ENCODE peak calls at places on chromosomes 13 and 19, in nine cellular contexts. L is activated CD4-positive, alpha-beta T cell treated with anti-CD3 and anti-CD28 coated beads for 24 hours; D is choroid plexus epithelial cell; C is RCC 7860; Z is HT-29; U is GF-D8; R is NCI-H2107; W is small intestine; N is transverse colon. H is an unnamed sample.

GRCh38 chr13:78137404-78138142 is 218.9 kb upstream of the EDNRB start:
- DNase-seq in L (no peak), D (peak), C (peak), Z (peak), U (peak), R (peak), W (peak), N (no peak), H (no peak)

GRCh38 chr13:73338389-73338788 is 279.6 kb downstream of the KLF5 start:
- DNase-seq in L (no peak), D (peak), C (no peak), Z (no peak), U (no peak), R (no peak), W (no peak), N (no peak), H (no peak)

GRCh38 chr19:4035582-4035981 is 28.0 kb downstream of the PIAS4 start:
- DNase-seq in L (no peak), D (no peak), C (no peak), Z (no peak), U (no peak), R (no peak), W (no peak), N (no peak), H (no peak)

GRCh38 chr19:5480427-5480836 is 25.2 kb downstream of the ZNRF4 start:
- DNase-seq in L (peak), D (peak), C (no peak), Z (peak), U (no peak), R (no peak), W (peak), N (peak), H (no peak)

GRCh38 chr19:42528354-42529247 is at the start of gene CEACAM1:
- DNase-seq in L (peak), D (peak), C (no peak), Z (peak), U (no peak), R (peak), W (peak), N (peak), H (no peak)

GRCh38 chr13:61383101-61383500 is 32.5 kb downstream of the PCDH20 start:
- DNase-seq in L (no peak), D (no peak), C (no peak), Z (no peak), U (no peak), R (no peak), W (no peak), N (no peak), H (no peak)

GRCh38 chr19:7013678-7014077 is 7.6 kb downstream of the MBD3L2B start:
- DNase-seq in L (no peak), D (peak), C (peak), Z (no peak), U (peak), R (no peak), W (no peak), N (no peak), H (no peak)

GRCh38 chr13:39788097-39788496 is 132.6 kb downstream of the COG6 start:
- DNase-seq in L (no peak), D (no peak), C (no peak), Z (no peak), U (no peak), R (no peak), W (no peak), N (no peak), H (no peak)

GRCh38 chr19:3720533-3720917 is 12.3 kb downstream of the TJP3 start:
- DNase-seq in L (no peak), D (no peak), C (no peak), Z (peak), U (no peak), R (no peak), W (peak), N (peak), H (no peak)

GRCh38 chr13:21297452-21297851 is 121.0 kb downstream of the MRPL57 start:
- DNase-seq in L (no peak), D (peak), C (no peak), Z (no peak), U (no peak), R (no peak), W (no peak), N (no peak), H (no peak)

GRCh38 chr19:43781630-43782310 is 997 bp upstream of the KCNN4 start:
- DNase-seq in L (no peak), D (no peak), C (no peak), Z (no peak), U (no peak), R (no peak), W (no peak), N (no peak), H (no peak)

GRCh38 chr13:86581711-86582110 is 782.5 kb upstream of the SLITRK6 start:
- DNase-seq in L (no peak), D (peak), C (peak), Z (no peak), U (no peak), R (no peak), W (no peak), N (no peak), H (no peak)

GRCh38 chr13:110775576-110775975 is 62.1 kb downstream of the ING1 start:
- DNase-seq in L (no peak), D (no peak), C (no peak), Z (no peak), U (no peak), R (no peak), W (no peak), N (no peak), H (no peak)

GRCh38 chr13:39879286-39880035 is 224.0 kb downstream of the COG6 start:
- DNase-seq in L (no peak), D (no peak), C (no peak), Z (no peak), U (no peak), R (no peak), W (no peak), N (no peak), H (no peak)

GRCh38 chr13:99432637-99433542 is 68.4 kb upstream of the TM9SF2 start:
- DNase-seq in L (peak), D (peak), C (peak), Z (peak), U (no peak), R (no peak), W (peak), N (peak), H (peak)

GRCh38 chr13:30880151-30880551 is 25.9 kb upstream of the MEDAG start:
- DNase-seq in L (no peak), D (peak), C (no peak), Z (no peak), U (no peak), R (no peak), W (no peak), N (no peak), H (no peak)

GRCh38 chr19:43148233-43148632 is 38.1 kb downstream of the PSG5 start:
- DNase-seq in L (no peak), D (peak), C (peak), Z (no peak), U (no peak), R (no peak), W (no peak), N (no peak), H (no peak)

GRCh38 chr19:3880471-3881271 is at the start of gene ATCAY:
- DNase-seq in L (no peak), D (no peak), C (no peak), Z (no peak), U (no peak), R (peak), W (no peak), N (no peak), H (no peak)

GRCh38 chr13:41821195-41821594 is 139.7 kb downstream of the VWA8 start:
- DNase-seq in L (no peak), D (no peak), C (no peak), Z (no peak), U (no peak), R (no peak), W (no peak), N (no peak), H (no peak)

GRCh38 chr19:5001547-5002131 is 32.7 kb downstream of the KDM4B start:
- DNase-seq in L (peak), D (peak), C (no peak), Z (peak), U (peak), R (no peak), W (peak), N (no peak), H (peak)

GRCh38 chr19:55473613-55474012 is 2.8 kb upstream of the ZNF628 start:
- DNase-seq in L (no peak), D (peak), C (peak), Z (peak), U (no peak), R (no peak), W (no peak), N (no peak), H (no peak)

GRCh38 chr13:110195547-110196485 is 111.1 kb downstream of the COL4A1 start:
- DNase-seq in L (no peak), D (peak), C (no peak), Z (no peak), U (no peak), R (no peak), W (no peak), N (no peak), H (no peak)

GRCh38 chr19:2726904-2727639 is 5.9 kb upstream of the DIRAS1 start:
- DNase-seq in L (no peak), D (no peak), C (no peak), Z (no peak), U (no peak), R (no peak), W (no peak), N (peak), H (no peak)

GRCh38 chr19:3296034-3296433 is 70.3 kb upstream of the NFIC start:
- DNase-seq in L (no peak), D (no peak), C (no peak), Z (no peak), U (no peak), R (no peak), W (no peak), N (no peak), H (no peak)

GRCh38 chr19:53004242-53004641 is 9.5 kb upstream of the ERVV-1 start:
- DNase-seq in L (no peak), D (no peak), C (no peak), Z (no peak), U (no peak), R (no peak), W (no peak), N (no peak), H (no peak)

GRCh38 chr19:36207605-36208252 is 6.7 kb downstream of the ZNF565 start:
- DNase-seq in L (no peak), D (no peak), C (no peak), Z (no peak), U (no peak), R (no peak), W (no peak), N (no peak), H (no peak)

GRCh38 chr13:45162821-45163220 is 38.0 kb downstream of the KCTD4 start:
- DNase-seq in L (no peak), D (peak), C (peak), Z (peak), U (no peak), R (no peak), W (no peak), N (no peak), H (no peak)